ENCODE peak calls at places on chromosome 12, in ten cellular contexts. W is HCT116; Z is endothelial cell of umbilical vein; R is sigmoid colon; E is ovary; F is esophagus muscularis mucosa; C is kidney; K is hepatocyte; V is body of pancreas; Q is CD8-positive, alpha-beta memory T cell. A is an unnamed sample. For H3K4me1, the result is how much of the 10 kb centered on the place peaks cover.

GRCh38 chr12:132899033-132899432 is 11.6 kb upstream of the CHFR start:
- DNase-seq in W (no peak), Z (peak), R (no peak), E (no peak), F (no peak), C (no peak), K (no peak), V (no peak), Q (no peak), A (no peak)

GRCh38 chr12:20367731-20368652 is at the start of gene PDE3A:
- DNase-seq in W (peak), Z (peak), R (peak), E (peak), F (no peak), C (peak), K (peak), V (peak), Q (no peak), A (peak)

GRCh38 chr12:68236421-68237059 is 10.9 kb upstream of the IL26 start:
- DNase-seq in W (no peak), Z (peak), R (no peak), E (peak), F (no peak), C (no peak), K (no peak), V (peak), Q (no peak), A (no peak)

GRCh38 chr12:123075591-123076171 is 75.2 kb downstream of the PITPNM2 start:
- DNase-seq in W (no peak), Z (no peak), R (no peak), E (peak), F (no peak), C (no peak), K (peak), V (no peak), Q (peak), A (peak)

GRCh38 chr12:68334136-68334535 is 2.0 kb upstream of the MDM1 start:
- DNase-seq in W (no peak), Z (peak), R (no peak), E (no peak), F (peak), C (no peak), K (no peak), V (no peak), Q (no peak), A (no peak)

GRCh38 chr12:89451876-89452275 is 72.7 kb downstream of the GALNT4 start:
- DNase-seq in W (no peak), Z (peak), R (peak), E (peak), F (no peak), C (peak), K (peak), V (no peak), Q (no peak), A (peak)

GRCh38 chr12:96412431-96412830 is 12.2 kb upstream of the CDK17 start:
- DNase-seq in W (no peak), Z (no peak), R (no peak), E (no peak), F (no peak), C (no peak), K (no peak), V (no peak), Q (no peak), A (no peak)

GRCh38 chr12:8081228-8081920 is 700 bp upstream of the NECAP1 start:
- DNase-seq in W (no peak), Z (no peak), R (no peak), E (no peak), F (no peak), C (no peak), K (peak), V (no peak), Q (no peak), A (no peak)

GRCh38 chr12:19800884-19801283 is 361.6 kb downstream of the AEBP2 start:
- DNase-seq in W (no peak), Z (peak), R (no peak), E (no peak), F (no peak), C (no peak), K (no peak), V (no peak), Q (no peak), A (peak)

GRCh38 chr12:43293396-43293795 is 258.6 kb downstream of the ADAMTS20 start:
- DNase-seq in W (no peak), Z (peak), R (no peak), E (no peak), F (no peak), C (no peak), K (no peak), V (no peak), Q (no peak), A (no peak)

GRCh38 chr12:30908389-30909087 is 18.0 kb upstream of the TSPAN11 start:
- DNase-seq in W (no peak), Z (peak), R (no peak), E (no peak), F (no peak), C (no peak), K (peak), V (no peak), Q (no peak), A (no peak)

GRCh38 chr12:47969845-47970244 is 6.4 kb downstream of the TMEM106C start:
- DNase-seq in W (no peak), Z (no peak), R (no peak), E (no peak), F (no peak), C (no peak), K (no peak), V (no peak), Q (no peak), A (no peak)

GRCh38 chr12:25529738-25530137 is 23.3 kb downstream of the LMNTD1 start:
- DNase-seq in W (no peak), Z (peak), R (no peak), E (no peak), F (no peak), C (no peak), K (no peak), V (no peak), Q (no peak), A (peak)

GRCh38 chr12:128245106-128245505 is 21.9 kb upstream of the TMEM132C start:
- DNase-seq in W (no peak), Z (no peak), R (no peak), E (no peak), F (no peak), C (no peak), K (no peak), V (no peak), Q (no peak), A (no peak)

GRCh38 chr12:52926596-52927241 is 21.8 kb upstream of the KRT8 start:
- DNase-seq in W (no peak), Z (no peak), R (no peak), E (no peak), F (no peak), C (no peak), K (peak), V (no peak), Q (no peak), A (no peak)
- H3K4me3 ChIP-seq in W (peak), Z (no peak), R (no peak), E (no peak), F (no peak), C (no peak), K (no peak), V (no peak), Q (no peak), A (no peak)

GRCh38 chr12:63007726-63008125 is 72.8 kb upstream of the PPM1H start:
- DNase-seq in W (no peak), Z (no peak), R (no peak), E (no peak), F (no peak), C (no peak), K (no peak), V (no peak), Q (no peak), A (no peak)
- H3K4me1 ChIP-seq in W (under half), Z (under half), R (under half), E (under half), F (under half), C (under half), K (under half), V (under half), Q (under half), A (under half)

GRCh38 chr12:29460082-29460481 is 37.4 kb downstream of the OVCH1 start:
- DNase-seq in W (no peak), Z (no peak), R (no peak), E (no peak), F (no peak), C (no peak), K (no peak), V (no peak), Q (no peak), A (no peak)

DNA sequence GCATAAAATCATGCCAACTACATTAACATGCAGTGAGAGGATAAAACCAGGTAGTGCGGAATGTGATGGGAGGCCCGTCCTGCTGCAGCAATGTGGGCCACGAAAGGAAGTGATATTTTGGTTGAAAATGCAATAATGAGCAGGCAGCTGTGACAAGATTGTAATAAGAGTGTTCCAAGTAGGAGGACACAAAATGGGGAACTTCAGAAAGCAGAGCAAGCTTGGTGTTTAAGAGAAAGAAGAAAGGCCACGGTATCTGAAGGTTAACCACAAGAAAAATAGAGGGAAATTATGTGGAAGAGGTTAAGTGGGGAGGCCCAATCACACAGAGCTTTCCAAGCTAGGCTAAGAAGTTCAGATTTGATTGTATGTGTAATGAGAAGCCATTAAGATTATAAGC is 34.3 kb downstream of the OVCH1 start:
- DNase-seq in W (no peak), Z (no peak), R (no peak), E (no peak), F (no peak), C (no peak), K (no peak), V (no peak), Q (no peak), A (no peak)
- H3K27ac ChIP-seq in W (no peak), Z (no peak), R (no peak), E (no peak), F (no peak), C (no peak), K (no peak), V (no peak), Q (no peak), A (no peak)

DNA sequence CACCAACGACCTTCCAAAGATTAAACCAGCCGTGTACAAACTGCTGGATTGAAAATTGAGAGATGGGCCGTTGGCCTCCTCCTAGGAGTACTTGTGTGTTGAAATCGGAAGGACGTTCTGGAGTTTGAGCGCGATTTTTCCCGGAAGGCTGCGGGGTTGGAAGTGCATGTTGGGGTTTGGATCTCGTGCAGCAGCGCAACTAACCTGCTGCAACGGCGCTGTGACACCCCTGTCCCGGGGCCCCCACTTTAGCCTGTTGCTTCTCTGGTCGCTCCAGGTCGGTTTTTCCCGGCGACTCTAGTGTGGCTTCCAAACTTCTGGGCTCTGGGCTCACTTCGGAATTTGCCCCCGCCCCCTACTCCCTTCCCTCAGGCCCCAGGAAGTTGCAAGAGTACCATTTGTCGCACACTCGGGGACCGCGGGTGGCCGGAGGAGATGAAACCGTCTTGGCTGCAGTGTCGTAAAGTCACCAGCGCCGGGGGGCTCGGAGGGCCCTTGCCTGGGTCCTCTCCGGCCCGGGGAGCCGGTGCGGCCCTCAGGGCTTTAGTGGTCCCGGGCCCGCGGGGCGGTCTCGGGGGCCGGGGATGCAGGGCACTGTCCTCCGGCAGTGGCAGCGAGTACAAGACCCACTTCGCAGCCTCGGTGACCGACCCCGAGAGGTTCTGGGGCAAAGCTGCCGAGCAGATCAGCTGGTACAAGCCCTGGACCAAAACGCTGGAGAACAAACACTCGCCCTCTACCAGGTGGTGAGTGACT is at the start of gene ACSS3:
- DNase-seq in W (no peak), Z (no peak), R (peak), E (peak), F (peak), C (peak), K (peak), V (peak), Q (no peak), A (peak)
- H3K4me3 ChIP-seq in W (no peak), Z (peak), R (peak), E (peak), F (peak), C (peak), K (peak), V (peak), Q (no peak), A (peak)

GRCh38 chr12:75890660-75891059 is 140.9 kb downstream of the PHLDA1 start:
- DNase-seq in W (no peak), Z (no peak), R (no peak), E (no peak), F (no peak), C (no peak), K (no peak), V (no peak), Q (no peak), A (no peak)

GRCh38 chr12:75893758-75894157 is 137.8 kb downstream of the PHLDA1 start:
- DNase-seq in W (no peak), Z (no peak), R (no peak), E (no peak), F (no peak), C (no peak), K (no peak), V (no peak), Q (no peak), A (no peak)

GRCh38 chr12:75894965-75895754 is 136.4 kb downstream of the PHLDA1 start:
- DNase-seq in W (peak), Z (peak), R (no peak), E (no peak), F (no peak), C (no peak), K (no peak), V (no peak), Q (no peak), A (no peak)

GRCh38 chr12:75891072-75891471 is 140.5 kb downstream of the PHLDA1 start:
- DNase-seq in W (no peak), Z (no peak), R (no peak), E (no peak), F (no peak), C (no peak), K (no peak), V (no peak), Q (no peak), A (no peak)

DNA sequence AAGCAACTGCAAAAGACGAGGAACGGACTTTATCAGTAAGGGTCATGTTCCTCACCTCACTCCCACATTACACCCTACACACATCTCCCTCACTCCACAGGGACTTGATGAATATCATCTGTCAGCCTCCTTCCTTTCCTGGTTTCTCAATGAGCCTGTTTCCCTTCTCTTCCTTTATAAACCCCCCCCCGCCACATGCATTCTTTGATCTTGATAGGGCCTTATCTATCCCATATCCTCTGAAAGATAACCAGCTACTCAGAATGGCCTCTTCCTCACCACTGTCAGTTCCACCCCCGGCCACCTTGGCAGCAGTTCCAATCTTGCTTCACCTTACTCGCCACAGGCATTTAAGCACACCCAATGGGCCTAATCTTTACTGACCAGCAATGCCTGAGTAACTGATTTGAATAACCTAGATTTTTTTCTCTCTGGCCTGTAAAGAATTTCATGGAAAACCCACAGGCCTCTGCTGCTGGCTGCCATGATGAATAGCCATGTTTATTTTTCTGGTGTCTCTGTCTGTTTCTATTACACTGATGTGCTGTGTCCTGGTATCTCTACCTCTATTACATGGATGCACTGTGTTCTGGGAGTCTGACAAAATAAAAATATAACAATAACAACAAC is 138.7 kb downstream of the PHLDA1 start:
- DNase-seq in W (no peak), Z (no peak), R (no peak), E (no peak), F (no peak), C (no peak), K (no peak), V (no peak), Q (no peak), A (peak)
- H3K4me1 ChIP-seq in W (half or more), Z (under half), R (under half), E (under half), F (under half), C (under half), K (under half), V (under half), Q (under half), A (under half)

GRCh38 chr12:109759595-109759994 is 46.0 kb downstream of the FAM222A start:
- DNase-seq in W (no peak), Z (no peak), R (peak), E (peak), F (no peak), C (no peak), K (no peak), V (no peak), Q (no peak), A (peak)
- H3K27ac ChIP-seq in W (no peak), Z (no peak), R (no peak), E (no peak), F (no peak), C (no peak), K (no peak), V (peak), Q (no peak), A (peak)

A was measured in cardiac muscle cell.